ENCODE peak calls at places on chromosomes 3 and 15, in five cellular contexts. One of them, this sample, is unnamed. For H3K4me1, the result is how much of the 10 kb centered on the place peaks cover.

GRCh38 chr3:172609750-172610149 is 86.5 kb upstream of the TNFSF10 start:
- DNase-seq in adrenal gland: no peak
- DNase-seq in fibroblast of lung: no peak
- DNase-seq in tibial artery: no peak
- DNase-seq in kidney: no peak
- DNase-seq in this sample: no peak

GRCh38 chr15:74209997-74210573 is 7.5 kb upstream of the STRA6 start:
- DNase-seq in adrenal gland: no peak
- DNase-seq in fibroblast of lung: peak
- DNase-seq in tibial artery: no peak
- DNase-seq in kidney: no peak
- DNase-seq in this sample: no peak

GRCh38 chr15:37099321-37100108 is 834 bp downstream of the MEIS2 start:
- DNase-seq in adrenal gland: peak
- DNase-seq in fibroblast of lung: peak
- DNase-seq in tibial artery: no peak
- DNase-seq in kidney: peak
- DNase-seq in this sample: no peak

GRCh38 chr15:85440451-85440850 is 60.0 kb downstream of the AKAP13 start:
- DNase-seq in adrenal gland: no peak
- DNase-seq in fibroblast of lung: no peak
- DNase-seq in tibial artery: no peak
- DNase-seq in kidney: no peak
- DNase-seq in this sample: no peak

GRCh38 chr15:29091666-29092065 is 178.0 kb downstream of the NSMCE3 start:
- DNase-seq in adrenal gland: no peak
- DNase-seq in fibroblast of lung: no peak
- DNase-seq in tibial artery: no peak
- DNase-seq in kidney: no peak
- DNase-seq in this sample: peak

GRCh38 chr3:64908292-64908691 is 220.5 kb upstream of the ADAMTS9 start:
- DNase-seq in adrenal gland: no peak
- DNase-seq in fibroblast of lung: no peak
- DNase-seq in tibial artery: no peak
- DNase-seq in kidney: no peak
- DNase-seq in this sample: no peak

GRCh38 chr3:171801738-171802600 is 8.3 kb downstream of the PLD1 start:
- DNase-seq in adrenal gland: no peak
- DNase-seq in fibroblast of lung: peak
- DNase-seq in tibial artery: no peak
- DNase-seq in kidney: no peak
- DNase-seq in this sample: no peak

GRCh38 chr3:66098436-66098835 is 59.7 kb upstream of the MAGI1 start:
- DNase-seq in adrenal gland: no peak
- DNase-seq in fibroblast of lung: peak
- DNase-seq in tibial artery: no peak
- DNase-seq in kidney: no peak
- DNase-seq in this sample: no peak

GRCh38 chr15:89469331-89470107 is 26.9 kb downstream of the RHCG start:
- DNase-seq in adrenal gland: no peak
- DNase-seq in fibroblast of lung: no peak
- DNase-seq in tibial artery: peak
- DNase-seq in kidney: peak
- DNase-seq in this sample: no peak

GRCh38 chr15:90822204-90822955 is 46.0 kb upstream of the FURIN start:
- DNase-seq in adrenal gland: no peak
- DNase-seq in fibroblast of lung: no peak
- DNase-seq in tibial artery: no peak
- DNase-seq in kidney: no peak
- DNase-seq in this sample: no peak

GRCh38 chr3:9778518-9779129 is 8.9 kb upstream of the CAMK1 start:
- DNase-seq in adrenal gland: no peak
- DNase-seq in fibroblast of lung: no peak
- DNase-seq in tibial artery: no peak
- DNase-seq in kidney: no peak
- DNase-seq in this sample: no peak

GRCh38 chr3:155568295-155568694 is 176.6 kb downstream of the PLCH1 start:
- DNase-seq in adrenal gland: no peak
- DNase-seq in fibroblast of lung: no peak
- DNase-seq in tibial artery: no peak
- DNase-seq in kidney: no peak
- DNase-seq in this sample: no peak

GRCh38 chr3:195566797-195567196 is 16.9 kb downstream of the APOD start:
- DNase-seq in adrenal gland: no peak
- DNase-seq in fibroblast of lung: no peak
- DNase-seq in tibial artery: no peak
- DNase-seq in kidney: no peak
- DNase-seq in this sample: no peak

GRCh38 chr3:181278468-181279238 is 289.1 kb upstream of the DNAJC19 start:
- DNase-seq in adrenal gland: no peak
- DNase-seq in fibroblast of lung: no peak
- DNase-seq in tibial artery: no peak
- DNase-seq in kidney: no peak
- DNase-seq in this sample: no peak

GRCh38 chr3:136885357-136886213 is 23.6 kb downstream of the NCK1 start:
- DNase-seq in adrenal gland: no peak
- DNase-seq in fibroblast of lung: no peak
- DNase-seq in tibial artery: no peak
- DNase-seq in kidney: no peak
- DNase-seq in this sample: no peak

GRCh38 chr3:12952322-12953200 is 111.2 kb upstream of the RPL32 start:
- DNase-seq in adrenal gland: no peak
- DNase-seq in fibroblast of lung: no peak
- DNase-seq in tibial artery: no peak
- DNase-seq in kidney: no peak
- DNase-seq in this sample: no peak

GRCh38 chr15:73955851-73956250 is 29.6 kb downstream of the LOXL1 start:
- DNase-seq in adrenal gland: no peak
- DNase-seq in fibroblast of lung: no peak
- DNase-seq in tibial artery: peak
- DNase-seq in kidney: peak
- DNase-seq in this sample: no peak

GRCh38 chr3:118304557-118304956 is 730.1 kb downstream of the IGSF11 start:
- DNase-seq in adrenal gland: no peak
- DNase-seq in fibroblast of lung: no peak
- DNase-seq in tibial artery: no peak
- DNase-seq in kidney: no peak
- DNase-seq in this sample: no peak

GRCh38 chr3:172367205-172368105 is 80.8 kb downstream of the GHSR start:
- DNase-seq in adrenal gland: no peak
- DNase-seq in fibroblast of lung: peak
- DNase-seq in tibial artery: no peak
- DNase-seq in kidney: no peak
- DNase-seq in this sample: no peak

GRCh38 chr3:57169106-57169505 is 4.0 kb upstream of the IL17RD start:
- DNase-seq in adrenal gland: no peak
- DNase-seq in fibroblast of lung: no peak
- DNase-seq in tibial artery: no peak
- DNase-seq in kidney: no peak
- DNase-seq in this sample: no peak

GRCh38 chr3:114362815-114363214 is 69.0 kb downstream of the TIGIT start:
- DNase-seq in adrenal gland: no peak
- DNase-seq in fibroblast of lung: peak
- DNase-seq in tibial artery: no peak
- DNase-seq in kidney: no peak
- DNase-seq in this sample: no peak

GRCh38 chr3:60579734-60580133 is 671.5 kb downstream of the FHIT start:
- DNase-seq in adrenal gland: no peak
- DNase-seq in fibroblast of lung: peak
- DNase-seq in tibial artery: no peak
- DNase-seq in kidney: no peak
- DNase-seq in this sample: no peak

GRCh38 chr15:94909510-94909909 is 678.1 kb downstream of the MCTP2 start:
- DNase-seq in adrenal gland: no peak
- DNase-seq in fibroblast of lung: no peak
- DNase-seq in tibial artery: no peak
- DNase-seq in kidney: no peak
- DNase-seq in this sample: no peak

GRCh38 chr15:60326824-60327654 is 70.7 kb downstream of the ANXA2 start:
- DNase-seq in adrenal gland: no peak
- DNase-seq in fibroblast of lung: peak
- DNase-seq in tibial artery: no peak
- DNase-seq in kidney: no peak
- DNase-seq in this sample: no peak

GRCh38 chr3:155730843-155731242 is 14.0 kb downstream of the PLCH1 start:
- DNase-seq in adrenal gland: no peak
- DNase-seq in fibroblast of lung: no peak
- DNase-seq in tibial artery: no peak
- DNase-seq in kidney: no peak
- DNase-seq in this sample: no peak

GRCh38 chr15:76327191-76328105 is 9.1 kb upstream of the ISL2 start:
- DNase-seq in adrenal gland: peak
- DNase-seq in fibroblast of lung: no peak
- DNase-seq in tibial artery: no peak
- DNase-seq in kidney: no peak
- DNase-seq in this sample: no peak

GRCh38 chr3:165837058-165837525 is at the start of gene BCHE:
- DNase-seq in adrenal gland: peak
- DNase-seq in fibroblast of lung: peak
- DNase-seq in tibial artery: no peak
- DNase-seq in kidney: no peak
- DNase-seq in this sample: no peak

GRCh38 chr15:51536965-51537574 is 85.5 kb downstream of the DMXL2 start:
- DNase-seq in adrenal gland: no peak
- DNase-seq in fibroblast of lung: peak
- DNase-seq in tibial artery: no peak
- DNase-seq in kidney: no peak
- DNase-seq in this sample: no peak

GRCh38 chr3:189121088-189121487 is 50.7 kb upstream of the TPRG1 start:
- DNase-seq in adrenal gland: no peak
- DNase-seq in fibroblast of lung: no peak
- DNase-seq in tibial artery: no peak
- DNase-seq in kidney: no peak
- DNase-seq in this sample: no peak

GRCh38 chr3:156682491-156682890 is 8.1 kb downstream of the TIPARP start:
- DNase-seq in adrenal gland: no peak
- DNase-seq in fibroblast of lung: peak
- DNase-seq in tibial artery: no peak
- DNase-seq in kidney: no peak
- DNase-seq in this sample: no peak

DNA sequence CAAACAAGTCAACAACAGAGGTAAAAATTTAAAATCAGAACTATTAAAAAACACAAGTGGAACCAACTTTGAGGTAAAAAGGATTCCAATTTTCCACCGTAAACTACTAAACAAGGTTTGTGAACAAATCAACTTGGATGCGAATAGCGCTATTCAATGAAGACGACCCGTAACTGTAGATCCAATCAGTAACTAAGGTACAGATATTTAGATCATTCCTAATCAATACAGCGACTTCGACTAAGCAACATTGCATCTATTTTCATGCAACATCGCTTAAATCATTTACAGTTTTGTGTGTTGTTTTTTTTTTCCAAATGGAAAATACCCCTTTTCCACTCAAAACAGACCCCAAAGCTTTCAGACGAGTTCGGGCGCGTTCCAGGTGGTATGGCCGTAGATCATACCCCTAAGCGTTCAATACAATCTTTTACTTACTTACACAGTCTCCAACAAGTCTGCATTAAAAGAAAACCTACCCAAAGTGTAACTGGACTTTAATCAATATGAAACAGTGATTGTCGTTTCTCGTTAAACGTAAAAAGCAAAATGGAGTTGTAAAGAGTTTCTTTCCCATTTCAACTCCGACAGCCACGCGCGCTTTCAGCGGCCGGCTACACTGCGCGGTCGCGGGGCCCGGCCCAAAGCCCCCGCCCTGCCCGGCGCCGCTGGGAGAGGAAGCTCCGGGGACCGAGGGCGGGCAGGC is 779 bp downstream of the RHOA start:
- DNase-seq in adrenal gland: no peak
- DNase-seq in fibroblast of lung: no peak
- DNase-seq in tibial artery: no peak
- DNase-seq in kidney: no peak
- DNase-seq in this sample: no peak
- H3K4me1 ChIP-seq in adrenal gland: half or more
- H3K4me1 ChIP-seq in fibroblast of lung: under half
- H3K4me1 ChIP-seq in tibial artery: under half
- H3K4me1 ChIP-seq in kidney: under half
- H3K4me1 ChIP-seq in this sample: under half

GRCh38 chr3:123396171-123397049 is 52.5 kb downstream of the ADCY5 start:
- DNase-seq in adrenal gland: no peak
- DNase-seq in fibroblast of lung: no peak
- DNase-seq in tibial artery: no peak
- DNase-seq in kidney: peak
- DNase-seq in this sample: no peak
- TF ChIP-seq CTCF in adrenal gland: no peak
- TF ChIP-seq CTCF in fibroblast of lung: no peak
- TF ChIP-seq CTCF in tibial artery: no peak
- TF ChIP-seq CTCF in kidney: no peak
- TF ChIP-seq CTCF in this sample: no peak

DNA sequence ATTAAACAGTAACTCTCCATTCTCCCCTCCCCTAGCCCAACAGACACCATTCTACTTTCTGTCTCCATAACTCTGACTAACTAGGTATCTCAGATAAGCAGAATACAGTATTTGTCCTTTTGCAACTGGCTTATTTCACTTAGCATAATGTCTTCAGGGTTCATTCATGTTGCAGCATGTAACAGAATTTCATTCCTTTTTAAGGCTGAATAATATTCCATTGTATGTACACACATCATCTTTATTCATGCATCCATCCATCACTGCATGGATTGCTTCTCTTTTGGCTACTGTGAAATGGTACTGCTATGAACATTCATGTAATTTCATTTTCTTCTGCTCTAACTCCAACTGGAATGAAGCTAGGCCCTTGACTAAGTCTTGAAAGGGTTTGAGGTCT is 2.0 kb upstream of the PTPN23 start:
- DNase-seq in adrenal gland: no peak
- DNase-seq in fibroblast of lung: no peak
- DNase-seq in tibial artery: no peak
- DNase-seq in kidney: no peak
- DNase-seq in this sample: no peak
- H3K4me1 ChIP-seq in adrenal gland: under half
- H3K4me1 ChIP-seq in fibroblast of lung: under half
- H3K4me1 ChIP-seq in tibial artery: under half
- H3K4me1 ChIP-seq in kidney: under half
- H3K4me1 ChIP-seq in this sample: under half

DNA sequence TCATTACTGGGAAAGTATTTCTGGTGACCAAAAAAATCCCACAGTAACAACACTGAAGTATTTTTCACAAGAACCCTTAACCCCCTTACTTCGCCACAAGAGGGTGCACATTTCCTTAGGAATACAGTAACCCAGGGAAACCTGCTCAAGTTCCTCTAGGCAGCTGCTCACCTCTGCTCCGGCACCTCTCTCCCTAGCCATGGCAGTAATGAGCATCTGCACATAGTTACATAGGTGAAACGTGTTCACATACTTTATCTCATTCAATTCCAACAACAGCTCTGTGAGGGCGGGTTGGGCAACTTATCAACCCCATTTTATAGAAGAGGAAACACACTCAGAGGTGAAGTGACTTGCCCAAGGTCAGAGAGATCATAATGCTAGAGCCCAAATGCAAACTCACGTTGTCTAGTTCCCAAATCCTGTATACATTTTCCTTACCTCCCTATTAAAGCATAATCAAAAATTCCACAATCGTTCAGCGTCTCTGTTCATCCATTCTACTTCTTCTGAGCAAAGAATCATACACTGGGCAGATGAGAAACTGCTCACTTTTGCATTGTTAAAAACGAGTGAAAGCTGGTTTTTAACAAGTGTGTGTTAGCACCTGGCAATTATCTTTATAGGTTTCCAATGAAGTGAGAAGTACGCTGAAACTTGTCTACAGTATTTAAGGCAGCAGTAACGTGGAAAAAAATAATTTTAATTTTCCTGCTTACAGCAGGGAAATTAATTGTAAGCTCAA is 90.7 kb downstream of the IGF2BP2 start:
- DNase-seq in adrenal gland: peak
- DNase-seq in fibroblast of lung: peak
- DNase-seq in tibial artery: no peak
- DNase-seq in kidney: no peak
- DNase-seq in this sample: no peak
- TF ChIP-seq CTCF in adrenal gland: peak
- TF ChIP-seq CTCF in fibroblast of lung: peak
- TF ChIP-seq CTCF in tibial artery: peak
- TF ChIP-seq CTCF in kidney: peak
- TF ChIP-seq CTCF in this sample: peak